ENCODE peak calls at places on chromosome 12, in four cellular contexts. C is fibroblast of lung, H is cardiac muscle cell, M is hepatocyte. P is an unnamed sample. For H3K36me3, the result is how much of the 10 kb centered on the place peaks cover.

GRCh38 chr12:64749466-64750202 is 9.6 kb downstream of the GNS start:
- DNase-seq in C (no peak), H (no peak), M (no peak), P (no peak)

GRCh38 chr12:67483871-67484554 is 164.5 kb upstream of the DYRK2 start:
- DNase-seq in C (no peak), H (no peak), M (no peak), P (no peak)

GRCh38 chr12:99087278-99087677 is 442.2 kb downstream of the APAF1 start:
- DNase-seq in C (no peak), H (no peak), M (no peak), P (no peak)

GRCh38 chr12:58750484-58750883 is 169.8 kb downstream of the LRIG3 start:
- DNase-seq in C (peak), H (no peak), M (no peak), P (no peak)

GRCh38 chr12:119685375-119685774 is 17.4 kb downstream of the PRKAB1 start:
- DNase-seq in C (no peak), H (no peak), M (no peak), P (no peak)

GRCh38 chr12:20508962-20509361 is 140.6 kb downstream of the PDE3A start:
- DNase-seq in C (no peak), H (no peak), M (no peak), P (no peak)

GRCh38 chr12:52343550-52343949 is 22.4 kb upstream of the KRT83 start:
- DNase-seq in C (no peak), H (no peak), M (no peak), P (no peak)

GRCh38 chr12:115008951-115009350 is 325.0 kb upstream of the TBX3 start:
- DNase-seq in C (no peak), H (no peak), M (no peak), P (no peak)

GRCh38 chr12:1719139-1719538 is 28.3 kb downstream of the ADIPOR2 start:
- DNase-seq in C (no peak), H (no peak), M (no peak), P (no peak)

GRCh38 chr12:29741342-29742241 is 42.1 kb downstream of the TMTC1 start:
- DNase-seq in C (peak), H (peak), M (no peak), P (no peak)

GRCh38 chr12:65695077-65695865 is 129.0 kb upstream of the HMGA2 start:
- DNase-seq in C (peak), H (peak), M (peak), P (no peak)

GRCh38 chr12:45669093-45669492 is 60.4 kb upstream of the ARID2 start:
- DNase-seq in C (peak), H (no peak), M (no peak), P (no peak)
- H3K4me3 ChIP-seq in C (peak), H (no peak), M (no peak), P (no peak)

DNA sequence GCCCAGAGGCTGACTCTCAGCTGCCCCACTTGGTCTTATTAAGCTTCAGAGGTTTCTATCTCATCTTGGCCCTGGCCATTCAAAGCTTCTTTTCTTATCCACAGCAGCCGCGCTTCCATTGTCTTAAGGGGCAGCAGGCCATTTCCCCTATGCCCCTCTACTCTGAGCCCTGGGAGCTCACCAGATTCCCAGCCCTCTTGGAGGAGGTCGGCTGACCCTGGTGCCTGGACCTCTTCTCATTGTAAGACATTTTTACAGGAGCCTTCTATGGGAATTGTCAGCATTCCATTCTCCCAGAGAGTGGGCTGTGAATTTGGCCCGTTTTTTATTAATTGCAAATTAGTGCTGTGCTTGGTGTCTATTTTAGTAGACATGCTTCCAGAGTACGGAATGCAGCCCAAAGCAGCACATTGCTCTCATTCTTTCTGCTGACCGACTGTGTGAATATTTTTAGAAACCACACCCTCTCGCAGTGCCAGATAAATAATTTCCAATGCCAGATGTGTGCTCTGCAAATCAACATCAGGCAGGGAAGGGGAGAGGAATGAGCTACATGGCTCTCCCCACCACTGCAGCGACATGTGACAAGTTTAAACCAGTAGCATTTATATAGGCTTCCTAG is 58.5 kb downstream of the NUAK1 start:
- DNase-seq in C (peak), H (peak), M (no peak), P (no peak)
- H3K36me3 ChIP-seq in C (under half), H (under half), M (under half), P (under half)

GRCh38 chr12:95201056-95201670 is 16.1 kb downstream of the FGD6 start:
- DNase-seq in C (peak), H (no peak), M (no peak), P (no peak)
- H3K4me3 ChIP-seq in C (no peak), H (no peak), M (no peak), P (no peak)

GRCh38 chr12:132319991-132320570 is 9.3 kb downstream of the GALNT9 start:
- DNase-seq in C (no peak), H (no peak), M (no peak), P (no peak)
- H3K36me3 ChIP-seq in C (under half), H (under half), M (under half), P (under half)

DNA sequence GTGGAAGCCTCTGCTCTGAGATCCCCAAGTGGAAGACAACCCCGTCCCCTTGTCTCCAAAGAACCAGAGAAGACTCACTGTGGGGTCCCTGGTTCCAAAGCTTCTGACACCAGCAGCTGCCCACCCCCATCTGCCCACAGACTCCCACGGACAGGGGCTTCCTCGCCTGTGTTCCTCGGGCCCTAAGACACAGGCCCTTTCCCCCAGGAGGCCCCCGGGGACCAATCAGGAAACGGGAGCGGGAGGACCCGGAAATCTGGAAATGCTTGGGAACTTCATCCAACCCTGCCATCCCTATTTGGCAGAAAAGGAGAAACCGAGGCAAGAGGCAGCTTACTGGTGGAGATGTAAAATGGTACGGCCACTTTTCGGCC is 113.1 kb downstream of the NCOR2 start:
- DNase-seq in C (no peak), H (no peak), M (no peak), P (no peak)
- H3K4me3 ChIP-seq in C (no peak), H (no peak), M (no peak), P (no peak)

GRCh38 chr12:57210461-57210860 is 6.1 kb upstream of the NXPH4 start:
- DNase-seq in C (no peak), H (no peak), M (no peak), P (no peak)

GRCh38 chr12:57210926-57211700 is 5.5 kb upstream of the NXPH4 start:
- DNase-seq in C (no peak), H (no peak), M (no peak), P (no peak)

GRCh38 chr12:57208116-57208945 is 8.3 kb upstream of the NXPH4 start:
- DNase-seq in C (no peak), H (no peak), M (no peak), P (no peak)

GRCh38 chr12:57208946-57209282 is 7.7 kb upstream of the NXPH4 start:
- DNase-seq in C (no peak), H (no peak), M (no peak), P (no peak)

DNA sequence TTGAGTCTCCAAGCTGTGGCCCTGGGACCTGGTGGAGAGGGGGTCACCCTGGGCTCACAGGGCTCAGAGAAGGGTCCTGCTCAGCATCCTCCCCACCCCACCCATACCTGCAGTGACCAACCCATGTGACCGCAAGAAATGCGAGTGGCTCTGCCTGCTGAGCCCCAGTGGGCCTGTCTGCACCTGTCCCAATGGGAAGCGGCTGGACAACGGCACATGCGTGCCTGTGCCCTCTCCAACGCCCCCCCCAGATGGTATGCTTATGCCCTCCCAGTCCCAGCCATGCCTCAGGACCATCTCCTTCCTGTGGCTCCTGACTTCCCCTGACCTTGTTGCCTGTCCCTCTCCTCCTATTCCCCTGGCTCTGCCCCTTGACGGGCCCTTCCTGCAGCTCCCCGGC is 6.7 kb upstream of the NXPH4 start:
- DNase-seq in C (no peak), H (no peak), M (no peak), P (no peak)
- H3K36me3 ChIP-seq in C (half or more), H (under half), M (under half), P (under half)

P was measured in H7.